ENCODE peak calls at places on chromosomes 11 and 22, in seven cellular contexts. Z, B, I, O, S, P and F are unnamed samples.

GRCh38 chr11:83613767-83614121 is 327.6 kb upstream of the CCDC90B start:
- DNase-seq in Z (no peak), B (no peak), I (no peak), O (no peak), S (peak), P (no peak), F (no peak)

GRCh38 chr11:112610996-112611795 is 350.0 kb upstream of the NCAM1 start:
- DNase-seq in Z (no peak), B (no peak), I (no peak), O (no peak), S (peak), P (no peak), F (no peak)

GRCh38 chr11:105189586-105189985 is 50.0 kb upstream of the CARD18 start:
- DNase-seq in Z (no peak), B (no peak), I (no peak), O (no peak), S (no peak), P (no peak), F (no peak)

GRCh38 chr11:65891180-65892136 is 985 bp downstream of the CCDC85B start:
- DNase-seq in Z (no peak), B (no peak), I (peak), O (no peak), S (no peak), P (no peak), F (no peak)

GRCh38 chr11:133896642-133897330 is 51.5 kb upstream of the SPATA19 start:
- DNase-seq in Z (no peak), B (no peak), I (no peak), O (no peak), S (no peak), P (no peak), F (no peak)

GRCh38 chr22:41818011-41818410 is 14.9 kb upstream of the SREBF2 start:
- DNase-seq in Z (no peak), B (no peak), I (no peak), O (no peak), S (no peak), P (no peak), F (no peak)

GRCh38 chr11:48081151-48082010 is 101.0 kb downstream of the PTPRJ start:
- DNase-seq in Z (no peak), B (peak), I (no peak), O (peak), S (no peak), P (no peak), F (no peak)

GRCh38 chr11:132910016-132910760 is 622.1 kb downstream of the OPCML start:
- DNase-seq in Z (no peak), B (no peak), I (peak), O (no peak), S (no peak), P (no peak), F (no peak)

GRCh38 chr22:32512267-32512982 is 37.8 kb downstream of the FBXO7 start:
- DNase-seq in Z (no peak), B (no peak), I (no peak), O (no peak), S (no peak), P (no peak), F (no peak)

GRCh38 chr22:29071261-29072045 is 1.4 kb upstream of the KREMEN1 start:
- DNase-seq in Z (no peak), B (no peak), I (peak), O (no peak), S (no peak), P (no peak), F (no peak)

GRCh38 chr11:68006606-68007166 is 2.8 kb upstream of the UNC93B1 start:
- DNase-seq in Z (no peak), B (no peak), I (no peak), O (no peak), S (no peak), P (no peak), F (no peak)

GRCh38 chr22:24985824-24986214 is 33.3 kb downstream of the KIAA1671 start:
- DNase-seq in Z (no peak), B (no peak), I (no peak), O (no peak), S (no peak), P (no peak), F (no peak)

GRCh38 chr22:36221799-36222751 is 17.3 kb downstream of the APOL2 start:
- DNase-seq in Z (peak), B (no peak), I (peak), O (no peak), S (peak), P (peak), F (no peak)

GRCh38 chr11:57567210-57567511 is 311 bp downstream of the UBE2L6 start:
- DNase-seq in Z (no peak), B (no peak), I (no peak), O (no peak), S (no peak), P (no peak), F (no peak)

GRCh38 chr11:35992551-35992950 is 48.7 kb downstream of the LDLRAD3 start:
- DNase-seq in Z (no peak), B (no peak), I (no peak), O (no peak), S (no peak), P (no peak), F (no peak)